ENCODE peak calls at places on chromosomes 1 and 21, in four cellular contexts. V is mammary epithelial cell; R is CD4-positive, alpha-beta T cell; D is breast epithelium. Z is an unnamed sample.
A peak's percentile ranks its signal among the peaks of the same experiment; 100 is the strongest.

GRCh38 chr1:110650623-110651022 is 24.1 kb downstream of the KCNA3 start:
- DNase-seq in V (no peak), D (no peak), R (no peak), Z (no peak)

GRCh38 chr1:158055854-158056253 is 62.4 kb downstream of the KIRREL1 start:
- DNase-seq in R (no peak), D (no peak), V (no peak), Z (no peak)

GRCh38 chr21:42412636-42412933 is 8.9 kb downstream of the UBASH3A start:
- DNase-seq in R (no peak), V (no peak), D (no peak), Z (no peak)

GRCh38 chr1:14704846-14705245 is 106.4 kb downstream of the KAZN start:
- DNase-seq in R (no peak), V (peak; percentile 79), D (no peak), Z (no peak)

GRCh38 chr21:33019516-33019884 is 6.2 kb upstream of the OLIG2 start:
- DNase-seq in R (no peak), V (no peak), D (no peak), Z (no peak)

GRCh38 chr1:35544976-35545375 is 12.2 kb downstream of the KIAA0319L start:
- DNase-seq in D (no peak), R (peak; percentile 43), V (no peak), Z (no peak)

GRCh38 chr1:9459784-9460407 is 79.4 kb upstream of the SLC25A33 start:
- DNase-seq in R (no peak), D (peak; percentile 46), V (no peak), Z (no peak)

GRCh38 chr1:25565188-25565591 is 21.8 kb downstream of the LDLRAP1 start:
- DNase-seq in D (no peak), V (no peak), R (no peak), Z (no peak)

GRCh38 chr1:69706473-69706872 is 138.8 kb downstream of the LRRC7 start:
- DNase-seq in V (no peak), R (no peak), D (no peak), Z (no peak)

GRCh38 chr1:226083303-226084101 is 21.0 kb downstream of the H3-3A start:
- DNase-seq in D (peak; percentile 86), R (peak; percentile 90), V (peak; percentile 75), Z (peak; percentile 92)

GRCh38 chr1:109034382-109034781 is 7.5 kb downstream of the WDR47 start:
- DNase-seq in D (no peak), V (no peak), R (no peak), Z (no peak)

GRCh38 chr1:74773540-74773939 is 40.6 kb downstream of the TYW3 start:
- DNase-seq in D (no peak), V (no peak), R (no peak), Z (no peak)

GRCh38 chr1:226487921-226488320 is 60.6 kb upstream of the STUM start:
- DNase-seq in R (no peak), V (peak; percentile 19), D (no peak), Z (no peak)

GRCh38 chr21:21018841-21019240 is 20.6 kb downstream of the NCAM2 start:
- DNase-seq in V (no peak), D (no peak), R (no peak), Z (no peak)

GRCh38 chr1:94068831-94069648 is 51.9 kb downstream of the ABCA4 start:
- DNase-seq in V (no peak), R (no peak), D (no peak), Z (no peak)

GRCh38 chr1:70706381-70707173 is 295.5 kb downstream of the CTH start:
- DNase-seq in R (no peak), V (no peak), D (no peak), Z (no peak)

GRCh38 chr1:237873487-237873927 is 17.2 kb downstream of the ZP4 start:
- DNase-seq in V (peak; percentile 98), D (no peak), R (no peak), Z (no peak)

GRCh38 chr21:44281801-44282200 is 3.9 kb upstream of the AIRE start:
- DNase-seq in V (no peak), D (no peak), R (no peak), Z (no peak)

GRCh38 chr1:114740331-114740730 is 17.5 kb downstream of the CSDE1 start:
- DNase-seq in R (no peak), V (no peak), D (no peak), Z (no peak)

GRCh38 chr1:52691856-52692255 is 6.3 kb downstream of the COA7 start:
- DNase-seq in D (no peak), R (no peak), V (peak; percentile 26), Z (no peak)

GRCh38 chr1:37755951-37756350 is 9.0 kb downstream of the EPHA10 start:
- DNase-seq in V (no peak), R (no peak), D (no peak), Z (no peak)

GRCh38 chr21:18384771-18385170 is 18.8 kb downstream of the TMPRSS15 start:
- DNase-seq in D (no peak), V (peak; percentile 0), R (no peak), Z (no peak)

GRCh38 chr1:200410566-200410878 is 686 bp upstream of the ZNF281 start:
- DNase-seq in R (no peak), V (peak; percentile 88), D (no peak), Z (no peak)

GRCh38 chr1:95034506-95034905 is 38.2 kb downstream of the ALG14 start:
- DNase-seq in D (no peak), V (peak; percentile 35), R (no peak), Z (no peak)

GRCh38 chr1:208467401-208467800 is 223.2 kb upstream of the PLXNA2 start:
- DNase-seq in D (no peak), R (no peak), V (no peak), Z (no peak)

GRCh38 chr1:42420911-42421585 is 34.8 kb downstream of the ZMYND12 start:
- DNase-seq in V (peak; percentile 40), D (peak; percentile 55), R (no peak), Z (peak; percentile 61)

GRCh38 chr1:68479501-68479900 is 17.4 kb downstream of the DEPDC1 start:
- DNase-seq in R (no peak), D (no peak), V (no peak), Z (no peak)

GRCh38 chr1:165452336-165453130 is 7.6 kb upstream of the RXRG start:
- DNase-seq in V (no peak), D (no peak), R (no peak), Z (no peak)

GRCh38 chr1:102952400-102952799 is 155.9 kb downstream of the COL11A1 start:
- DNase-seq in D (no peak), R (no peak), V (no peak), Z (no peak)

GRCh38 chr1:74650561-74650960 is 23.0 kb downstream of the ERICH3 start:
- DNase-seq in D (no peak), V (peak; percentile 63), R (no peak), Z (no peak)

GRCh38 chr1:68571499-68571898 is 74.6 kb upstream of the DEPDC1 start:
- DNase-seq in V (peak; percentile 27), R (no peak), D (no peak), Z (no peak)

GRCh38 chr1:245156736-245157505 is 2.1 kb downstream of the KIF26B start:
- DNase-seq in D (no peak), V (peak; percentile 3), R (no peak), Z (no peak)

GRCh38 chr1:245153645-245154428 is 948 bp upstream of the KIF26B start:
- DNase-seq in V (peak; percentile 17), R (no peak), D (no peak), Z (peak; percentile 57)

GRCh38 chr1:245155186-245156040 is 628 bp downstream of the KIF26B start:
- DNase-seq in V (peak; percentile 29), R (no peak), D (no peak), Z (peak; percentile 60)

GRCh38 chr1:245154429-245155185 is at the start of gene KIF26B:
- DNase-seq in V (peak; percentile 67), R (no peak), D (no peak), Z (peak; percentile 69)

DNA sequence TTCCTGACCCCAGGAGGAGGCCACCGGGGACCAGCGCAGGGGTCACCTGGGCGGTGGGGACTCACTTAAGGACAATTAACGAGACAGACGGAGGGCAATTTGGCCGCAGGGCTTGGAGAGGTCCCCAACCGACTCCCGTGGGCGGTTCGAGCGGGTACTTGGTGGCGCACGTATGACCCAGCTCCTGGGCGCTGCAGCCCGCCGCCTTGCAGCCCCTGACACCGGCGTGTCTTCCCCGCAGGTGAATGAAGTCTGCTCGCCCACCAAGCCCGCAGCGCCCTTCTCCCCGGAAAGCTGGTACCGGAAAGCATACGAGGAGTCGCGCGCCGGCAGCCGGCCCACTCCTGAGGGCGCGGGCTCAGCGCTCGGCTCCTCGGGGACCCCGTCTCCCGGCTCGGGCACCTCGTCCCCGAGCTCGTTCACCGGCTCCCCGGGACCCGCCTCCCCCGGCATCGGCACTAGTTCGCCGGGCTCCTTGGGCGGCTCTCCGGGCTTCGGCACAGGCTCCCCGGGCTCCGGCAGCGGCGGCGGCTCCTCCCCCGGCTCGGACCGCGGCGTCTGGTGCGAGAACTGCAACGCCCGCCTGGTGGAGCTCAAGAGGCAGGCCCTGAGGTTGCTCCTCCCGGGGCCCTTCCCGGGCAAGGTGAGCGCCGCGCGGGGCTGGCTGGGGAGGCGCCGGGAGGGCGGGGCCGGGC is 1.4 kb downstream of the KIF26B start:
- DNase-seq in D (peak; percentile 70), R (peak; percentile 57), V (peak; percentile 82), Z (peak; percentile 88)
- TF ChIP-seq CTCF in D (no peak), R (peak; percentile 23), V (peak; percentile 79), Z (peak; percentile 74)

GRCh38 chr1:33047839-33048305 is 11.2 kb upstream of the AK2 start:
- DNase-seq in D (no peak), V (peak; percentile 57), R (no peak), Z (no peak)

GRCh38 chr1:33045246-33045645 is 8.6 kb upstream of the AK2 start:
- DNase-seq in V (no peak), R (no peak), D (no peak), Z (no peak)

GRCh38 chr1:33043267-33044090 is 6.8 kb upstream of the AK2 start:
- DNase-seq in R (no peak), D (no peak), V (no peak), Z (no peak)

GRCh38 chr1:33047290-33047689 is 10.6 kb upstream of the AK2 start:
- DNase-seq in V (no peak), D (no peak), R (no peak), Z (no peak)

GRCh38 chr1:33045814-33046213 is 9.1 kb upstream of the AK2 start:
- DNase-seq in R (no peak), V (no peak), D (no peak), Z (no peak)
- TF ChIP-seq CTCF in R (no peak), V (no peak), D (no peak), Z (no peak)

DNA sequence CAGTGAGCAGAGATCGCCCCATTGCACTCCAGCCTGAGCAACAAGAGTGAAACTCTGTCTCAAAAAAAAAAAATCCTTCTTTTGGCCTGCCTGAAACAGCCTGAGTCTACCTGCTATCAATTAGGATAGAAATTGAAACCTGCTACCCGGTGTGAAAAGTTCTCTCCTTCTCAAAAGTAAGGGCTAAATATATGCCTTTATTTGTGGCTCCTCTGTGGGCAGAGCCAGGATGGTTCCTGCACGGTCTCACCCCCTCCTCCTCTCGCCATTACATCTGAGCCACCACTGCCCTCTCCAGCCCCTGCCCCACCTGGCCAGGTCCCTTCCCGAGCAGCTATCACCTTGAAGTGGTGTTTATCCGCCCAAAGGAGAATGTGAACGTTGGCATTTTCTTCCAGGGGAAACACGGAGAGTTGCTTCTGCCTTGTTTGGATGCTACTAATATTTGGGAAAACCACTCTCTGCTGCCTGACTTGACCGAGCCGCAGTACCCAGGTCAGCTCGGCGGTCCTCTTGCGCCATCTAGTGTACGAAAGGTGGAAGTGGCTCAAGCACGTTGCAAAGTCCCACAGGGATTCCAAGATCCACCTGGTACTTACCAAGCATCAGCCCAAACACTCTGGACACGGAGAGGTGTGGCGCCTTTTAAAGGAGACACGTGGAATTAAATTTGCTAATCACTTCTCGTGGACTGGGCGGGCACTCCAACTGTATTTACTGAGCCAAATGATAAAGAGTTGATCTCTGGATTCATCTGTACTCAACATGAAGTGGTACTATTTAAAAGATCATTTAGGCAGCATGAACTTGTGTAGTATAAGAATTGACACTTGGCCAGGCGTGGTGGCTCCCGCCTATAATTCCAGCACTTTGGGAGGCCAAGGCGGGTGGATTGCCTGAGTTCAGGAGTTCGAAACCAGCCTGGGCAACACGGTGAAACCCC is 31.9 kb downstream of the SETD4 start:
- DNase-seq in D (peak; percentile 70), V (peak; percentile 70), R (peak; percentile 52), Z (peak; percentile 81)
- TF ChIP-seq CTCF in D (peak; percentile 84), V (peak; percentile 96), R (peak; percentile 95), Z (peak; percentile 93)

GRCh38 chr1:198909973-198910372 is 271.1 kb downstream of the PTPRC start:
- DNase-seq in R (no peak), D (no peak), V (no peak), Z (no peak)
- TF ChIP-seq CTCF in R (no peak), D (no peak), V (no peak), Z (no peak)

Z was measured in mesothelial cell of epicardium.